ENCODE peak calls at places on chromosomes 11 and 22, in four cellular contexts. F is WTC11, R is GM12878, Z is HepG2. M is an unnamed sample.

GRCh38 chr22:26590525-26590858 is 560 bp upstream of the TPST2 start:
- DNase-seq in R (no peak), F (no peak), Z (peak; percentile 4), M (no peak)

GRCh38 chr11:27451528-27451927 is 21.1 kb downstream of the LGR4 start:
- DNase-seq in F (no peak), R (no peak), Z (no peak), M (no peak)

GRCh38 chr11:104352036-104352435 is 188.1 kb upstream of the PDGFD start:
- DNase-seq in Z (no peak), F (no peak), R (no peak), M (no peak)

GRCh38 chr11:77560605-77561004 is 29.1 kb upstream of the AQP11 start:
- DNase-seq in Z (peak; percentile 6), F (no peak), R (no peak), M (no peak)

GRCh38 chr11:108865411-108865810 is 200.5 kb downstream of the DDX10 start:
- DNase-seq in R (no peak), Z (no peak), F (no peak), M (no peak)

GRCh38 chr22:25840162-25840561 is 98.2 kb downstream of the MYO18B start:
- DNase-seq in Z (no peak), F (no peak), R (no peak), M (no peak)

GRCh38 chr11:76843916-76844315 is 16.8 kb upstream of the ACER3 start:
- DNase-seq in F (no peak), Z (no peak), R (no peak), M (peak; percentile 22)

GRCh38 chr11:128342511-128343133 is 244.7 kb downstream of the ETS1 start:
- DNase-seq in Z (peak; percentile 60), F (no peak), R (peak; percentile 39), M (no peak)

GRCh38 chr11:44731685-44732411 is 5.1 kb downstream of the TSPAN18 start:
- DNase-seq in R (no peak), F (no peak), Z (no peak), M (no peak)

GRCh38 chr11:62710001-62710345 is 2.5 kb downstream of the GNG3 start:
- DNase-seq in Z (no peak), R (no peak), F (no peak), M (no peak)
- TF ChIP-seq USF2 in Z (no peak), R (no peak), F (no peak), M (no peak)

DNA sequence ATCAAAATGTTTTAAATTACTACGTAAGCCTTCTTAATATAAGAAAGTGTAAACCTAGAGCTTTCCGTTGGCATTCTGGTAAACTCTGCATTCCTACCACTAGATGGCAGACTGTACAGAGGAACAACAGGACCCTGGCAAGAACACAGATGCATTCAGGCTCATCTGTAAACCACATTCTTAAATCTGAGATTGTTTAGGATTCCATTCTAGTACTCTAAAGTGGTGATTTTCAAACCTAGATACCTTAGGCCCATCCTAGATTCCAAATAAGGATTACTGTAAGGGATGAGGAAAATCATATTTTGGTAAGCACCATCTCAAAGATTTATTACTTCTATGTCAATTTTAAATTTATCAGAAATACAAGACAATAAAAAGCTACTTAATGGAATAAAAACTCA is 26.9 kb downstream of the PICALM start:
- DNase-seq in F (peak; percentile 63), R (peak; percentile 60), Z (peak; percentile 77), M (peak; percentile 72)
- TF ChIP-seq CREM in F (no peak), R (no peak), Z (no peak), M (peak; percentile 14)

GRCh38 chr22:39719559-39720450 is 149.3 kb downstream of the CACNA1I start:
- DNase-seq in R (no peak), F (no peak), Z (no peak), M (peak; percentile 41)
- TF ChIP-seq USF2 in R (no peak), F (no peak), Z (no peak), M (no peak)

DNA sequence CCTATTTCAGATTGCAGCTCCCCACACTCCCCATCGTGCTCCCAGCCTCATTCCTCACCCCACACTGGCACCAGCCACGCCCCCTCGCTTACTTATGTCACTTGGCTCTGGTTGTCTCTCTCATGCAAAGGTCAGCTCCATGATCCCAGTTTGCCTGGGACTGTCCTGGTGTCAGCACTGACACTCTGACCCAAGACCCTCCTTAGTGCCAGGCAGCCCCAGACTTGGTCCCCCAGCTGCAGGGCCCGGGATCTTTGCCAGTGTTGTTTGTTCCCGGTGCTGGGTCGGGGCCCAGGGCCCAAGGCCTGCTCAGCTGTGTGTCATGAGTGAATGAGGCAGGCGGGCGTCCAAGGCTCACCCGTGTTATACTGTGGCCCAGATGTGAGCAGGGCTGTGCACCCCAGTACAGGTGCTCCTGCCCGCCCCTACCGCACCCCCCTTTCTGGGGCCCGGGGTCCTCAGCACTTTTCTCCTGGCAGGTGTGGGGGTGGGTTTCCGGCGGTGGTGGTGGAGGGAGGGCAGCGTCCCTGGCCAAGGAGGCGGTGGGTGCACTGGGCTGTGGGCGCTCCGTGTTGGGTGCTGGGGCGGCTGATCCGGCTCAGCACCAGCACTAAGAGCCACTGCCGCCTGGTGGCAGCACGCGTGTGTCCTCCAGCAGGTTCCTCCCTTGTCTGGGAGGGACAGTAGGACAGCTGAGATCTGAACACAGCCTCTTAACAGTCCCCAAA is 19.5 kb downstream of the IL17REL start:
- DNase-seq in Z (peak; percentile 49), R (no peak), F (peak; percentile 72), M (peak; percentile 65)
- TF ChIP-seq CREM in Z (no peak), R (no peak), F (no peak), M (no peak)

GRCh38 chr11:67317365-67318238 is 14.3 kb downstream of the SSH3 start:
- DNase-seq in Z (peak; percentile 93), F (peak; percentile 99), R (peak; percentile 92), M (peak; percentile 99)

GRCh38 chr11:67314218-67314617 is 10.9 kb downstream of the SSH3 start:
- DNase-seq in F (no peak), Z (no peak), R (no peak), M (peak; percentile 2)

GRCh38 chr11:67313125-67313890 is 10.0 kb downstream of the SSH3 start:
- DNase-seq in Z (no peak), F (no peak), R (no peak), M (no peak)

GRCh38 chr11:67316882-67317364 is 13.6 kb downstream of the SSH3 start:
- DNase-seq in F (no peak), R (no peak), Z (no peak), M (no peak)

DNA sequence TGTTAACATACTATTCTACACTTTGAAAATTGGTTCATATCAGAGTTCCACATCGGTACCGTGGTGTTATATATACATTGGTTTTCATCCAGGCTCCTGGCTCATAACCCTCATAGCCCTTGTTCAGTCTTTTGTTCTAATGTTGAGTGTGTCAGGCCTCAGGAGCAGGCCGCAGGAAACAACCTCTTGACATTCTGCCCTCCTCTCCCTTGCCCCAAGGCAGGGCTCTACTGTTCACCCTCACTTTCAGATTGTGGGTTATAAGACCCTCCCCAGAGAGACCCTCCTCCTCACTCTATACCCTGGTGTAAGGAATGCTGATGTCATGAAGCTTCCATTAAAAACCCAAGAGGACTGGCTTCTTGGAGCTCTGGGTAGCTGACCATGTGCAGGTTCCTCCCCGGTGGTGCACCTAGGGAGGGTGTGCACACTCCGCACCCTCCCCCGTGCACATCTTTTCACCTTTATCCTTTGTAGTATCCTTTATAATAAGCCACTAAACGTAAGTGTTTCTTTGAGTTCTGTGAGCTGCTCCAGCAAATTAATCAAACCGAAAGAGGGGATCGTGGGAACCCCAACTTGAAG is 12.1 kb downstream of the SSH3 start:
- DNase-seq in F (no peak), Z (no peak), R (no peak), M (no peak)
- TF ChIP-seq USF2 in F (no peak), Z (no peak), R (no peak), M (no peak)

DNA sequence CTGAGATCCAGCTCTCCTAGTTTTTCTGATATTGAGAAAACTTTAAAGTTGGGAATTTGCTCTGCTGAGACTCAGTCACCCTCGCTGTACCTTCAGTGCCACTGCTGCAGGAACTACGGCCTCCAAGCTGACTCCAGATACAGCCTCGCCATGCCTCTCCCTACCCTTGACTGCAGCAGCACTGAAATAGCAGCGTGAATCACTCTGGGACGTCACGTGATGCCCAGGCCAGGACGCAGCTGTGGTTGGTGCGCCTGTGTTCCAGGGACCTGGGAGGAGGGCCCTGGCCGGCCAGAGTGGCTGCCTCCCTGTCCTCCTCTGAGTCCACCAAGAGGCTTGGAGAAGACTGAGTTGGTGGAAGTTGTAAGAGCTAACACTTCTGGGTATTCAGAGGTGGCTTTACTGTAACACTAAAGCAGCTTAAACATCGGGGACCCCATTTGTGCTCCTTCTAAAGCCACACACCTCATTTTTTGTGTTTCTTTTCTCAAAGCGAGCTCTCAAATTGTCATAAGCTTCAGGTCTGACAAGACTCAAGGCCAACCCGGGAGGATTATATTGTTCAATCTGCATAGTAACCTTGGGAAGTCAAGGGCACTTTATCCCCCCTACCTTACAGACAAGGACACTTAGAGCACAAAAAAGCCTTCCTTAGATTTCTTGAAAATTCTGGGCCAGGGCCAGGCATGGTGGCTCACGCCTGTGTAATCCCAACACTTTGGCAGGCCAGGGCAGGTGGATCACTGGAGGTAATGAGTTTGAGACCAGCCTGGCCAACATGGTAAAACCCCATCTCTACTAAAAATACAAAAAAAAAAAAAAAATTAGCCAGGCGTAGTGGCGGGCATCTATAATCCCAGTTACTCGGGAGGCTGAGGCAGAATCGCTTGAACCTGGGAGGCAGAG is 4.2 kb upstream of the STIP1 start:
- DNase-seq in Z (peak; percentile 82), F (peak; percentile 70), R (no peak), M (peak; percentile 84)
- TF ChIP-seq CREM in Z (no peak), F (no peak), R (no peak), M (peak; percentile 81)

GRCh38 chr11:47412152-47412746 is 3.9 kb downstream of the SLC39A13 start:
- DNase-seq in R (no peak), Z (no peak), F (peak; percentile 86), M (peak; percentile 51)
- TF ChIP-seq USF2 in R (no peak), Z (no peak), F (no peak), M (no peak)

GRCh38 chr22:22201185-22201924 is 43.2 kb upstream of the VPREB1 start:
- DNase-seq in F (peak; percentile 50), R (no peak), Z (peak; percentile 25), M (peak; percentile 91)
- TF ChIP-seq CREM in F (no peak), R (no peak), Z (no peak), M (no peak)

GRCh38 chr22:35134637-35135036 is 68.7 kb downstream of the ISX start:
- DNase-seq in F (no peak), R (no peak), Z (no peak), M (peak; percentile 38)
- TF ChIP-seq USF2 in F (no peak), R (no peak), Z (no peak), M (no peak)